ENCODE peak calls at places on chromosomes 11 and 22, in six cellular contexts. L is psoas muscle, D is dorsolateral prefrontal cortex, X is left cardiac atrium, H is choroid plexus epithelial cell, O is astrocyte of the spinal cord. Q is an unnamed sample.

GRCh38 chr22:37276771-37277170 is 5.5 kb upstream of the CYTH4 start:
- DNase-seq in O (no peak), H (peak; percentile 57), D (no peak), X (no peak), L (no peak), Q (no peak)

GRCh38 chr11:119148855-119149370 is at the start of gene ABCG4:
- DNase-seq in H (peak; percentile 9), D (no peak), O (no peak), X (peak; percentile 31), L (peak; percentile 33), Q (no peak)

GRCh38 chr11:74417379-74417804 is 19.2 kb upstream of the PGM2L1 start:
- DNase-seq in D (no peak), X (no peak), L (no peak), H (peak; percentile 41), O (peak; percentile 90), Q (no peak)

GRCh38 chr22:42949159-42949558 is 65.8 kb downstream of the PACSIN2 start:
- DNase-seq in H (peak; percentile 61), L (peak; percentile 49), D (no peak), X (no peak), O (peak; percentile 63), Q (no peak)

GRCh38 chr22:37169947-37170688 is 17.9 kb downstream of the C1QTNF6 start:
- DNase-seq in D (peak; percentile 12), H (no peak), L (no peak), X (peak; percentile 7), O (no peak), Q (no peak)

GRCh38 chr22:19271856-19272535 is 19.5 kb downstream of the CLTCL1 start:
- DNase-seq in D (no peak), L (no peak), H (peak; percentile 59), X (no peak), O (peak; percentile 49), Q (peak; percentile 18)

GRCh38 chr11:82733444-82734119 is at the start of gene FAM181B:
- DNase-seq in D (peak; percentile 79), X (peak; percentile 73), O (peak; percentile 25), L (peak; percentile 51), H (peak; percentile 27), Q (peak; percentile 82)

GRCh38 chr11:68414457-68415221 is 45.9 kb upstream of the PPP6R3 start:
- DNase-seq in H (no peak), X (no peak), D (no peak), L (no peak), O (no peak), Q (no peak)

GRCh38 chr11:129023968-129024676 is 81.5 kb upstream of the TP53AIP1 start:
- DNase-seq in H (peak; percentile 61), O (peak; percentile 38), D (peak; percentile 43), X (no peak), L (no peak), Q (no peak)

GRCh38 chr11:18633256-18634139 is 644 bp downstream of the SPTY2D1 start:
- DNase-seq in D (no peak), L (peak; percentile 12), H (peak; percentile 26), X (no peak), O (peak; percentile 17), Q (no peak)

GRCh38 chr22:21043856-21044535 is 1.8 kb upstream of the LRRC74B start:
- DNase-seq in D (no peak), O (no peak), X (no peak), L (no peak), H (no peak), Q (no peak)

GRCh38 chr22:27179161-27179560 is 521.8 kb downstream of the MIAT start:
- DNase-seq in O (no peak), D (no peak), X (no peak), L (no peak), H (no peak), Q (no peak)

GRCh38 chr22:47634342-47634741 is 871.9 kb downstream of the TBC1D22A start:
- DNase-seq in O (no peak), H (no peak), D (no peak), L (no peak), X (no peak), Q (no peak)

GRCh38 chr22:44325718-44326548 is 13.2 kb upstream of the SHISAL1 start:
- DNase-seq in D (no peak), H (peak; percentile 68), O (peak; percentile 56), L (no peak), X (no peak), Q (no peak)

GRCh38 chr22:23251445-23252093 is 71.3 kb downstream of the BCR start:
- DNase-seq in L (no peak), D (no peak), O (no peak), X (no peak), H (no peak), Q (no peak)

GRCh38 chr11:118290923-118291322 is 13.6 kb upstream of the CD3E start:
- DNase-seq in D (no peak), H (peak; percentile 11), L (no peak), X (no peak), O (no peak), Q (no peak)

Q was measured in type B pancreatic cell.